ENCODE peak calls at places on chromosomes 5 and 9, in nine cellular contexts. D, N, Z, R, Y, H, W, Q and V are unnamed samples.
A peak's percentile ranks its signal among the peaks of the same experiment; 100 is the strongest.

GRCh38 chr9:96320749-96321280 is 18.8 kb upstream of the HSD17B3 start:
- DNase-seq in D (no peak), N (no peak), Z (no peak), R (no peak), Y (no peak), H (no peak), W (no peak), Q (no peak), V (no peak)

GRCh38 chr9:124296800-124297552 is 39.2 kb downstream of the NEK6 start:
- DNase-seq in D (no peak), N (no peak), Z (no peak), R (no peak), Y (no peak), H (no peak), W (no peak), Q (no peak), V (no peak)

GRCh38 chr5:77011498-77011897 is 18.7 kb upstream of the AGGF1 start:
- DNase-seq in D (no peak), N (no peak), Z (no peak), R (no peak), Y (no peak), H (no peak), W (no peak), Q (no peak), V (no peak)

GRCh38 chr5:32426440-32427151 is 17.9 kb downstream of the ZFR start:
- DNase-seq in D (no peak), N (no peak), Z (no peak), R (no peak), Y (no peak), H (no peak), W (no peak), Q (no peak), V (no peak)

GRCh38 chr5:392431-392988 is 50.5 kb upstream of the EXOC3 start:
- DNase-seq in D (no peak), N (no peak), Z (peak; percentile 15), R (peak; percentile 47), Y (no peak), H (no peak), W (peak; percentile 43), Q (no peak), V (peak; percentile 59)

GRCh38 chr9:108761530-108762347 is 94.0 kb downstream of the ACTL7B start:
- DNase-seq in D (peak; percentile 64), N (peak; percentile 43), Z (no peak), R (no peak), Y (peak; percentile 1), H (peak; percentile 64), W (no peak), Q (peak; percentile 41), V (peak; percentile 56)

GRCh38 chr9:31519011-31519410 is 865.4 kb upstream of the ACO1 start:
- DNase-seq in D (no peak), N (no peak), Z (no peak), R (no peak), Y (no peak), H (peak; percentile 5), W (peak; percentile 4), Q (peak; percentile 8), V (no peak)

GRCh38 chr5:119476341-119476740 is 24.0 kb downstream of the HSD17B4 start:
- DNase-seq in D (no peak), N (no peak), Z (no peak), R (no peak), Y (no peak), H (no peak), W (no peak), Q (no peak), V (no peak)

GRCh38 chr5:81805086-81805485 is 54.2 kb upstream of the SSBP2 start:
- DNase-seq in D (no peak), N (no peak), Z (no peak), R (no peak), Y (no peak), H (no peak), W (no peak), Q (no peak), V (no peak)

GRCh38 chr9:81724242-81724889 is 35.0 kb upstream of the TLE1 start:
- DNase-seq in D (no peak), N (no peak), Z (no peak), R (no peak), Y (no peak), H (no peak), W (no peak), Q (no peak), V (no peak)

GRCh38 chr9:105055922-105056321 is 128.0 kb upstream of the ABCA1 start:
- DNase-seq in D (no peak), N (no peak), Z (no peak), R (no peak), Y (no peak), H (no peak), W (no peak), Q (peak; percentile 78), V (no peak)

GRCh38 chr9:68832853-68833518 is 127.9 kb downstream of the PIP5K1B start:
- DNase-seq in D (no peak), N (no peak), Z (no peak), R (no peak), Y (no peak), H (no peak), W (no peak), Q (no peak), V (no peak)

GRCh38 chr9:91279296-91280204 is 82.2 kb downstream of the AUH start:
- DNase-seq in D (no peak), N (no peak), Z (no peak), R (no peak), Y (no peak), H (no peak), W (no peak), Q (no peak), V (no peak)

GRCh38 chr9:109640232-109641078 is 139.5 kb upstream of the PALM2AKAP2 start:
- DNase-seq in D (peak; percentile 35), N (no peak), Z (no peak), R (peak; percentile 79), Y (no peak), H (peak; percentile 54), W (no peak), Q (no peak), V (no peak)

GRCh38 chr5:149129181-149129580 is 12.1 kb upstream of the ABLIM3 start:
- DNase-seq in D (no peak), N (no peak), Z (no peak), R (no peak), Y (no peak), H (no peak), W (no peak), Q (peak; percentile 81), V (no peak)

GRCh38 chr9:3863114-3863528 is 337.3 kb upstream of the RFX3 start:
- DNase-seq in D (peak; percentile 28), N (peak; percentile 86), Z (no peak), R (no peak), Y (no peak), H (peak; percentile 17), W (no peak), Q (peak; percentile 57), V (no peak)

GRCh38 chr5:98839469-98840383 is 66.3 kb downstream of the RGMB start:
- DNase-seq in D (no peak), N (no peak), Z (no peak), R (no peak), Y (no peak), H (no peak), W (no peak), Q (peak; percentile 3), V (no peak)